ENCODE peak calls at places on chromosomes 2 and 18, in seven cellular contexts. M is OCI-LY7, X is pancreas, O is coronary artery, Y is SK-N-MC, J is astrocyte of the cerebellum, N is PC-9. K is an unnamed sample.

GRCh38 chr18:51490860-51491259 is 293.4 kb upstream of the MEX3C start:
- DNase-seq in M (no peak), Y (no peak), O (no peak), J (no peak), X (no peak), N (no peak), K (no peak)

GRCh38 chr18:79624356-79624961 is 55.1 kb upstream of the CTDP1 start:
- DNase-seq in N (no peak), X (peak), J (no peak), O (no peak), M (peak), Y (no peak), K (no peak)

GRCh38 chr2:238854246-238854645 is 6.4 kb downstream of the TWIST2 start:
- DNase-seq in N (no peak), J (no peak), O (no peak), X (no peak), M (no peak), Y (no peak), K (no peak)

GRCh38 chr2:232611559-232612218 is 21.7 kb upstream of the EFHD1 start:
- DNase-seq in M (peak), N (peak), J (peak), O (no peak), Y (peak), X (peak), K (no peak)

GRCh38 chr2:138974651-138975050 is 194.5 kb upstream of the NXPH2 start:
- DNase-seq in O (no peak), X (no peak), J (peak), Y (no peak), N (no peak), M (no peak), K (no peak)

GRCh38 chr2:225512873-225513580 is 113.5 kb downstream of the NYAP2 start:
- DNase-seq in M (no peak), X (no peak), J (peak), Y (no peak), O (no peak), N (peak), K (no peak)

GRCh38 chr2:54207666-54208195 is 48.3 kb downstream of the TSPYL6 start:
- DNase-seq in Y (no peak), N (no peak), O (no peak), X (no peak), M (no peak), J (no peak), K (no peak)

GRCh38 chr18:12659904-12660605 is 2.1 kb upstream of the SPIRE1 start:
- DNase-seq in X (no peak), Y (peak), O (no peak), J (peak), N (peak), M (peak), K (no peak)

GRCh38 chr2:3135676-3136075 is 241.9 kb downstream of the EIPR1 start:
- DNase-seq in O (no peak), J (no peak), M (no peak), N (no peak), X (no peak), Y (no peak), K (no peak)

GRCh38 chr2:232872826-232873225 is 2.8 kb downstream of the SNORC start:
- DNase-seq in Y (no peak), O (no peak), N (no peak), M (no peak), X (no peak), J (no peak), K (no peak)

GRCh38 chr18:11669271-11669947 is 19.7 kb upstream of the GNAL start:
- DNase-seq in X (no peak), N (no peak), J (no peak), M (no peak), Y (no peak), O (no peak), K (no peak)

GRCh38 chr2:157329524-157329923 is 3.9 kb upstream of the ERMN start:
- DNase-seq in J (no peak), X (peak), Y (no peak), O (no peak), M (no peak), N (no peak), K (no peak)

GRCh38 chr2:149166958-149167810 is 128.7 kb downstream of the LYPD6B start:
- DNase-seq in N (peak), X (no peak), J (no peak), M (peak), Y (no peak), O (no peak), K (no peak)

GRCh38 chr2:63012541-63012940 is 38.1 kb upstream of the OTX1 start:
- DNase-seq in Y (no peak), N (no peak), X (no peak), J (no peak), M (no peak), O (no peak), K (no peak)

GRCh38 chr2:54577035-54577434 is 120.9 kb downstream of the SPTBN1 start:
- DNase-seq in Y (no peak), M (no peak), O (no peak), J (no peak), N (no peak), X (peak), K (no peak)

GRCh38 chr18:70072678-70073077 is 125.0 kb upstream of the CD226 start:
- DNase-seq in Y (no peak), J (peak), M (no peak), N (no peak), O (no peak), X (no peak), K (no peak)

GRCh38 chr2:45669109-45669508 is 17.6 kb downstream of the PRKCE start:
- DNase-seq in M (no peak), O (no peak), N (no peak), Y (no peak), X (no peak), J (no peak), K (no peak)

GRCh38 chr2:10161961-10162441 is 39.5 kb downstream of the RRM2 start:
- DNase-seq in M (no peak), J (no peak), O (no peak), X (no peak), Y (no peak), N (no peak), K (no peak)

GRCh38 chr2:62723253-62723652 is 17.7 kb downstream of the EHBP1 start:
- DNase-seq in M (no peak), N (no peak), J (no peak), O (no peak), X (no peak), Y (no peak), K (no peak)

GRCh38 chr2:159755788-159756187 is 42.2 kb downstream of the CD302 start:
- DNase-seq in Y (no peak), M (no peak), X (no peak), J (no peak), N (peak), O (no peak), K (no peak)

GRCh38 chr2:19532797-19533196 is 174.4 kb upstream of the OSR1 start:
- DNase-seq in X (no peak), J (no peak), M (no peak), N (no peak), O (no peak), Y (no peak), K (no peak)

GRCh38 chr2:239818531-239819011 is 206.6 kb downstream of the NDUFA10 start:
- DNase-seq in O (peak), Y (no peak), M (no peak), J (no peak), N (no peak), X (no peak), K (no peak)

GRCh38 chr2:85741811-85742507 is 11.8 kb upstream of the ATOH8 start:
- DNase-seq in N (no peak), M (no peak), X (no peak), Y (peak), J (peak), O (peak), K (no peak)
- H3K4me3 ChIP-seq in N (no peak), M (no peak), X (no peak), Y (peak), J (peak), O (peak), K (no peak)

GRCh38 chr2:27442981-27443323 is 771 bp downstream of the KRTCAP3 start:
- DNase-seq in Y (no peak), M (no peak), J (no peak), O (no peak), N (no peak), X (peak), K (no peak)
- H3K4me3 ChIP-seq in Y (no peak), M (no peak), J (no peak), O (no peak), N (peak), X (peak), K (peak)

GRCh38 chr2:241809383-241810303 is 650 bp downstream of the NEU4 start:
- DNase-seq in X (peak), M (no peak), O (peak), Y (no peak), J (no peak), N (no peak), K (no peak)
- H3K4me3 ChIP-seq in X (no peak), M (no peak), O (no peak), Y (no peak), J (no peak), N (no peak), K (no peak)

GRCh38 chr2:28102455-28102874 is 211.9 kb downstream of the BABAM2 start:
- DNase-seq in M (no peak), J (peak), X (no peak), N (no peak), Y (no peak), O (no peak), K (no peak)
- H3K4me3 ChIP-seq in M (no peak), J (no peak), X (no peak), N (no peak), Y (no peak), O (peak), K (no peak)

GRCh38 chr2:181309161-181309560 is 148.0 kb upstream of the ITGA4 start:
- DNase-seq in N (no peak), X (no peak), Y (no peak), O (no peak), J (no peak), M (peak), K (no peak)
- H3K4me3 ChIP-seq in N (no peak), X (no peak), Y (no peak), O (no peak), J (no peak), M (peak), K (no peak)

GRCh38 chr2:68645523-68645922 is 2.1 kb downstream of the PROKR1 start:
- DNase-seq in X (no peak), J (no peak), M (no peak), Y (no peak), N (no peak), O (no peak), K (no peak)

GRCh38 chr2:68646303-68646702 is 2.9 kb downstream of the PROKR1 start:
- DNase-seq in Y (no peak), X (no peak), N (no peak), M (peak), J (no peak), O (no peak), K (no peak)

GRCh38 chr2:68643011-68643873 is at the start of gene PROKR1:
- DNase-seq in M (no peak), Y (no peak), O (no peak), J (no peak), N (no peak), X (peak), K (peak)

DNA sequence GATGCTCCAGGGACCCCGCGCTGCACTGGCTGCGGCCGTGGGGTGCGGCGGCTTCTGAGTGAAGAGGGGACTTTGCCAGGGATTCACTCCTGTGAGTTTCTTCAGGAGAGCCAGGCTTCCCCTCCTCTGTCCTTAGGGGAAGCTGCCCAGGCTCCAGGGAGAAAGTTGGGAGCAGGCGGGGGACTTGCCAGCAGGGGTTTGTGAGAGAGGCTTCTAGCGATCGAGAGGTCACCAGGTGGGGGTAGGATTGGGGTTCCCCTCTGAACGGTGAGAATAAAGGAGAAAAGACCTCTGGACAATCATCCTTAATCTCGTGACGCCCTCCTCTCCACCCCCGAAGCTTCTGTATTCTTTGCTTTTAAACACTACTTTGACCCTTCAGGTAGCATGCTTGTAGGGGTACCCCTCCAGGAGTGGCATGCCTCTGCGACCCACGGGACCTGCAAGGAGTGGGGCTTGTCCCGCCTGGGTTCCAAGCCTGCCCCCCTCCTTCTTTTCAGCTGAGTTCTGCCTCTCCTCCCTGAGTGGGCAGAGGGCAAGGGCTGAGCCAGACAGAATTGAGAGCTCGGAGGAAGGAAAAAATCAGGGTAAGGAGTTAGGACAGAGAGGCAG is 601 bp downstream of the PROKR1 start:
- DNase-seq in X (no peak), Y (no peak), O (no peak), J (no peak), N (no peak), M (no peak), K (no peak)
- H3K4me3 ChIP-seq in X (peak), Y (peak), O (peak), J (peak), N (no peak), M (no peak), K (peak)

GRCh38 chr2:190119257-190119656 is 56.7 kb upstream of the MSTN start:
- DNase-seq in M (no peak), O (no peak), J (no peak), N (no peak), X (no peak), Y (no peak), K (peak)
- H3K4me3 ChIP-seq in M (no peak), O (peak), J (peak), N (no peak), X (peak), Y (no peak), K (peak)

GRCh38 chr2:144511945-144512344 is 8.0 kb downstream of the ZEB2 start:
- DNase-seq in J (no peak), O (no peak), N (no peak), X (no peak), M (no peak), Y (no peak), K (no peak)
- H3K4me3 ChIP-seq in J (no peak), O (peak), N (no peak), X (no peak), M (no peak), Y (peak), K (no peak)

K was measured in iPS DF 6.9.